ENCODE peak calls at places on chromosomes 16 and 17, in ten cellular contexts. J, N, S, I, T, X, C, W, H and R are unnamed samples.
A peak's percentile ranks its signal among the peaks of the same experiment; 100 is the strongest.

GRCh38 chr16:19743816-19744159 is 25.7 kb downstream of the IQCK start:
- DNase-seq in J (no peak), N (no peak), S (no peak), I (no peak), T (no peak), X (no peak), C (no peak), W (no peak), H (no peak), R (no peak)

GRCh38 chr16:50251375-50252081 is 14.8 kb upstream of the ADCY7 start:
- DNase-seq in J (peak; percentile 96), N (peak; percentile 98), S (no peak), I (no peak), T (no peak), X (peak; percentile 85), C (no peak), W (no peak), H (no peak), R (no peak)

GRCh38 chr17:83150369-83151055 is 71.1 kb downstream of the METRNL start:
- DNase-seq in J (no peak), N (no peak), S (no peak), I (no peak), T (no peak), X (no peak), C (no peak), W (no peak), H (no peak), R (no peak)

GRCh38 chr17:36524428-36524876 is 10.2 kb downstream of the MYO19 start:
- DNase-seq in J (peak; percentile 25), N (peak; percentile 48), S (no peak), I (no peak), T (no peak), X (no peak), C (no peak), W (no peak), H (peak; percentile 42), R (no peak)

GRCh38 chr16:17365591-17366298 is 105.0 kb downstream of the XYLT1 start:
- DNase-seq in J (peak; percentile 61), N (peak; percentile 69), S (no peak), I (no peak), T (no peak), X (peak; percentile 60), C (no peak), W (no peak), H (no peak), R (no peak)

GRCh38 chr17:7922499-7923289 is 6.6 kb upstream of the RNF227 start:
- DNase-seq in J (peak; percentile 73), N (peak; percentile 81), S (peak; percentile 81), I (no peak), T (peak; percentile 43), X (peak; percentile 93), C (peak; percentile 87), W (peak; percentile 69), H (no peak), R (peak; percentile 28)

GRCh38 chr16:228151-228855 is 946 bp downstream of the LUC7L start:
- DNase-seq in J (no peak), N (peak; percentile 13), S (no peak), I (no peak), T (no peak), X (no peak), C (peak; percentile 50), W (no peak), H (no peak), R (no peak)

GRCh38 chr16:28310796-28311195 is 18.5 kb downstream of the SBK1 start:
- DNase-seq in J (no peak), N (no peak), S (no peak), I (no peak), T (no peak), X (no peak), C (no peak), W (no peak), H (no peak), R (no peak)

GRCh38 chr17:46800573-46800972 is 17.9 kb downstream of the WNT3 start:
- DNase-seq in J (no peak), N (no peak), S (no peak), I (no peak), T (no peak), X (no peak), C (no peak), W (no peak), H (no peak), R (no peak)

GRCh38 chr17:36680701-36681202 is 79.4 kb downstream of the MRM1 start:
- DNase-seq in J (no peak), N (no peak), S (no peak), I (no peak), T (no peak), X (no peak), C (no peak), W (no peak), H (no peak), R (no peak)

GRCh38 chr17:73624496-73624988 is 19.7 kb downstream of the SDK2 start:
- DNase-seq in J (no peak), N (no peak), S (no peak), I (no peak), T (no peak), X (no peak), C (no peak), W (no peak), H (no peak), R (no peak)

GRCh38 chr16:73122604-73123386 is 74.9 kb upstream of the ZFHX3 start:
- DNase-seq in J (no peak), N (peak; percentile 3), S (peak; percentile 38), I (no peak), T (no peak), X (peak; percentile 72), C (no peak), W (no peak), H (no peak), R (no peak)

GRCh38 chr17:29628619-29629018 is 5.9 kb upstream of the CORO6 start:
- DNase-seq in J (no peak), N (no peak), S (no peak), I (no peak), T (no peak), X (no peak), C (no peak), W (no peak), H (no peak), R (no peak)

GRCh38 chr17:13087802-13088201 is 70.0 kb upstream of the ELAC2 start:
- DNase-seq in J (no peak), N (no peak), S (no peak), I (no peak), T (no peak), X (no peak), C (no peak), W (no peak), H (no peak), R (no peak)

GRCh38 chr17:29235904-29236303 is 10.8 kb upstream of the CRYBA1 start:
- DNase-seq in J (no peak), N (no peak), S (no peak), I (no peak), T (no peak), X (no peak), C (no peak), W (no peak), H (no peak), R (no peak)

GRCh38 chr16:102060-102855 is 24.2 kb downstream of the MPG start:
- DNase-seq in J (peak; percentile 59), N (peak; percentile 65), S (peak; percentile 48), I (no peak), T (peak; percentile 61), X (peak; percentile 73), C (no peak), W (no peak), H (no peak), R (peak; percentile 20)

GRCh38 chr16:82671743-82672142 is 45.0 kb downstream of the CDH13 start:
- DNase-seq in J (no peak), N (no peak), S (no peak), I (no peak), T (no peak), X (no peak), C (peak; percentile 44), W (no peak), H (no peak), R (no peak)

GRCh38 chr16:14014284-14014625 is 56.9 kb upstream of the MRTFB start:
- DNase-seq in J (no peak), N (no peak), S (no peak), I (no peak), T (no peak), X (no peak), C (no peak), W (no peak), H (no peak), R (no peak)

GRCh38 chr16:14011846-14012245 is 59.3 kb upstream of the MRTFB start:
- DNase-seq in J (no peak), N (no peak), S (no peak), I (no peak), T (no peak), X (no peak), C (no peak), W (no peak), H (no peak), R (no peak)

GRCh38 chr16:14013571-14014283 is 57.4 kb upstream of the MRTFB start:
- DNase-seq in J (peak; percentile 83), N (peak; percentile 84), S (peak; percentile 70), I (no peak), T (no peak), X (peak; percentile 80), C (peak; percentile 48), W (no peak), H (peak; percentile 95), R (no peak)

GRCh38 chr16:14015017-14015416 is 56.1 kb upstream of the MRTFB start:
- DNase-seq in J (no peak), N (no peak), S (no peak), I (no peak), T (no peak), X (no peak), C (no peak), W (no peak), H (no peak), R (no peak)

GRCh38 chr16:14013145-14013570 is 58.0 kb upstream of the MRTFB start:
- DNase-seq in J (no peak), N (no peak), S (no peak), I (no peak), T (no peak), X (no peak), C (no peak), W (no peak), H (no peak), R (no peak)
- H3K27ac ChIP-seq in J (no peak overlapping the region), N (peak overlapping the region; percentile 89), S (peak overlapping the region; percentile 60), I (no peak overlapping the region), T (peak overlapping the region; percentile 90), X (peak overlapping the region; percentile 82), C (no peak overlapping the region), W (no peak overlapping the region), H (peak overlapping the region; percentile 85), R (no peak overlapping the region)

GRCh38 chr17:77677637-77678036 is 280.9 kb upstream of the TNRC6C start:
- DNase-seq in J (no peak), N (no peak), S (no peak), I (no peak), T (no peak), X (no peak), C (no peak), W (no peak), H (no peak), R (no peak)
- H3K27ac ChIP-seq in J (no peak overlapping the region), N (no peak overlapping the region), S (no peak overlapping the region), I (no peak overlapping the region), T (no peak overlapping the region), X (no peak overlapping the region), C (no peak overlapping the region), W (no peak overlapping the region), H (no peak overlapping the region), R (no peak overlapping the region)

GRCh38 chr16:85460252-85460982 is 152.7 kb upstream of the GSE1 start:
- DNase-seq in J (no peak), N (no peak), S (no peak), I (no peak), T (no peak), X (peak; percentile 73), C (no peak), W (no peak), H (no peak), R (no peak)
- H3K27ac ChIP-seq in J (no peak overlapping the region), N (no peak overlapping the region), S (peak overlapping the region; percentile 20), I (no peak overlapping the region), T (peak overlapping the region; percentile 4), X (peak overlapping the region; percentile 97), C (no peak overlapping the region), W (no peak overlapping the region), H (no peak overlapping the region), R (no peak overlapping the region)

GRCh38 chr17:64787255-64787920 is 125.3 kb upstream of the SMURF2 start:
- DNase-seq in J (no peak), N (no peak), S (no peak), I (no peak), T (no peak), X (no peak), C (no peak), W (no peak), H (no peak), R (no peak)
- H3K27ac ChIP-seq in J (no peak overlapping the region), N (no peak overlapping the region), S (no peak overlapping the region), I (no peak overlapping the region), T (no peak overlapping the region), X (no peak overlapping the region), C (no peak overlapping the region), W (no peak overlapping the region), H (no peak overlapping the region), R (no peak overlapping the region)